ENCODE peak calls at places on chromosomes 3 and 15, in five cellular contexts. Z, S, F, X and Q are unnamed samples.

GRCh38 chr15:45473068-45473467 is 49.5 kb downstream of the SLC30A4 start:
- DNase-seq in F (no peak), S (no peak), X (no peak), Z (no peak), Q (no peak)

GRCh38 chr15:60767134-60767824 is 288.3 kb upstream of the ICE2 start:
- DNase-seq in Z (no peak), S (no peak), X (no peak), F (no peak), Q (no peak)

GRCh38 chr15:31270767-31271166 is 55.9 kb upstream of the KLF13 start:
- DNase-seq in X (no peak), S (no peak), Z (no peak), F (no peak), Q (peak; percentile 47)

GRCh38 chr15:52529289-52529929 is 729 bp upstream of the MYO5A start:
- DNase-seq in X (no peak), Z (no peak), S (no peak), F (no peak), Q (no peak)

GRCh38 chr15:95636107-95636506 is 694.4 kb upstream of the NR2F2 start:
- DNase-seq in F (no peak), X (no peak), S (no peak), Z (no peak), Q (no peak)

GRCh38 chr3:67460841-67461240 is 193.6 kb downstream of the SUCLG2 start:
- DNase-seq in F (no peak), Z (no peak), X (no peak), S (no peak), Q (no peak)

GRCh38 chr3:83048556-83048955 is 1287.1 kb upstream of the GBE1 start:
- DNase-seq in S (no peak), Z (no peak), F (no peak), X (no peak), Q (no peak)

GRCh38 chr3:110246796-110247369 is 824.7 kb upstream of the NECTIN3 start:
- DNase-seq in F (no peak), S (no peak), X (no peak), Z (no peak), Q (no peak)

GRCh38 chr3:54427951-54428871 is 305.9 kb downstream of the CACNA2D3 start:
- DNase-seq in X (peak; percentile 22), Z (no peak), F (no peak), S (no peak), Q (peak; percentile 68)

GRCh38 chr15:101187820-101188516 is 63.9 kb downstream of the CHSY1 start:
- DNase-seq in S (no peak), Z (no peak), F (no peak), X (no peak), Q (no peak)

GRCh38 chr15:72182673-72183072 is 14.9 kb downstream of the GRAMD2A start:
- DNase-seq in F (no peak), Z (no peak), S (no peak), X (no peak), Q (no peak)

GRCh38 chr3:85161544-85161943 is 202.8 kb downstream of the CADM2 start:
- DNase-seq in X (no peak), S (no peak), Z (no peak), F (no peak), Q (no peak)

GRCh38 chr3:152621006-152621868 is 213.7 kb upstream of the P2RY1 start:
- DNase-seq in Z (no peak), X (no peak), F (no peak), S (no peak), Q (no peak)

GRCh38 chr3:190701096-190701532 is 161.4 kb downstream of the GMNC start:
- DNase-seq in X (peak; percentile 19), S (no peak), F (no peak), Z (no peak), Q (peak; percentile 4)

GRCh38 chr15:65752151-65752700 is 39.9 kb downstream of the DENND4A start:
- DNase-seq in X (no peak), F (no peak), Z (no peak), S (no peak), Q (no peak)

GRCh38 chr3:144868506-144868905 is 896.9 kb downstream of the DIPK2A start:
- DNase-seq in Z (no peak), F (no peak), X (no peak), S (no peak), Q (no peak)

GRCh38 chr3:30667250-30667585 is 60.8 kb downstream of the TGFBR2 start:
- DNase-seq in S (no peak), X (no peak), Z (no peak), F (no peak), Q (peak; percentile 97)

GRCh38 chr3:197559662-197560061 is 3.9 kb upstream of the BDH1 start:
- DNase-seq in Z (no peak), X (no peak), S (no peak), F (no peak), Q (no peak)

GRCh38 chr3:8421711-8422110 is 79.9 kb upstream of the LMCD1 start:
- DNase-seq in Z (no peak), F (no peak), S (no peak), X (no peak), Q (no peak)

GRCh38 chr3:56801597-56802410 is at the start of gene ARHGEF3:
- DNase-seq in F (peak; percentile 90), S (peak; percentile 89), Z (peak; percentile 80), X (peak; percentile 88), Q (peak; percentile 86)

GRCh38 chr3:28053759-28054158 is 187.7 kb upstream of the CMC1 start:
- DNase-seq in S (no peak), X (no peak), F (no peak), Z (no peak), Q (no peak)

GRCh38 chr15:96362001-96362758 is 31.7 kb downstream of the NR2F2 start:
- DNase-seq in X (no peak), F (no peak), S (no peak), Z (no peak), Q (no peak)

GRCh38 chr3:10395671-10396070 is 74.8 kb upstream of the SEC13 start:
- DNase-seq in X (no peak), F (no peak), S (peak; percentile 26), Z (no peak), Q (peak; percentile 71)

GRCh38 chr15:70127288-70127746 is 29.6 kb upstream of the TLE3 start:
- DNase-seq in Z (no peak), S (no peak), F (no peak), X (peak; percentile 55), Q (no peak)

GRCh38 chr15:80375968-80376891 is 28.0 kb upstream of the ARNT2 start:
- DNase-seq in F (no peak), X (no peak), S (no peak), Z (no peak), Q (no peak)

GRCh38 chr3:108404409-108404808 is 106.0 kb downstream of the MYH15 start:
- DNase-seq in X (no peak), F (no peak), S (no peak), Z (no peak), Q (no peak)

GRCh38 chr3:11612515-11613184 is 31.1 kb downstream of the VGLL4 start:
- DNase-seq in F (no peak), Z (no peak), S (no peak), X (no peak), Q (no peak)